ENCODE peak calls at places on chromosomes 6 and 20, in six cellular contexts. L is tibial artery, N is fibroblast of the aortic adventitia, S is progenitor cell of endocrine pancreas, Y is astrocyte, D is pancreas. E is an unnamed sample.

GRCh38 chr6:36099872-36100483 is 30.3 kb upstream of the MAPK13 start:
- DNase-seq in S (no peak), D (no peak), N (peak; percentile 30), L (no peak), Y (no peak), E (no peak)

GRCh38 chr6:292506-293184 is 358 bp downstream of the DUSP22 start:
- DNase-seq in Y (peak; percentile 26), D (peak; percentile 74), L (peak; percentile 77), N (peak; percentile 46), S (peak; percentile 45), E (peak; percentile 58)

GRCh38 chr20:35517125-35517524 is 12.3 kb downstream of the C20orf173 start:
- DNase-seq in Y (no peak), L (no peak), S (no peak), N (no peak), D (no peak), E (no peak)

GRCh38 chr20:44809380-44810060 is 826 bp downstream of the RIMS4 start:
- DNase-seq in D (no peak), L (no peak), N (no peak), Y (no peak), S (no peak), E (peak; percentile 16)

GRCh38 chr20:47156431-47156841 is 200.1 kb downstream of the ZMYND8 start:
- DNase-seq in D (no peak), S (no peak), Y (no peak), N (no peak), L (no peak), E (no peak)

GRCh38 chr6:150261997-150262396 is 106.8 kb upstream of the IYD start:
- DNase-seq in D (no peak), L (no peak), N (no peak), S (no peak), Y (no peak), E (no peak)

GRCh38 chr20:16054917-16055316 is 518.3 kb downstream of the KIF16B start:
- DNase-seq in S (no peak), L (no peak), D (no peak), N (no peak), Y (no peak), E (no peak)

GRCh38 chr20:53834044-53834442 is 236.4 kb downstream of the BCAS1 start:
- DNase-seq in S (no peak), Y (peak; percentile 45), D (no peak), N (no peak), L (no peak), E (no peak)

GRCh38 chr6:87436435-87436834 is 28.7 kb downstream of the CFAP206 start:
- DNase-seq in D (no peak), Y (peak; percentile 53), N (peak; percentile 65), L (peak; percentile 21), S (peak; percentile 64), E (peak; percentile 83)

GRCh38 chr6:27562027-27562410 is 89.1 kb upstream of the ZNF184 start:
- DNase-seq in S (no peak), D (no peak), N (no peak), Y (no peak), L (no peak), E (no peak)

GRCh38 chr6:137237413-137238170 is 18.4 kb upstream of the IFNGR1 start:
- DNase-seq in N (peak; percentile 90), D (no peak), S (no peak), Y (peak; percentile 85), L (no peak), E (no peak)

GRCh38 chr6:20631525-20631924 is 97.3 kb downstream of the CDKAL1 start:
- DNase-seq in D (no peak), N (peak; percentile 55), L (no peak), S (no peak), Y (no peak), E (no peak)

GRCh38 chr6:125753218-125753936 is 3.9 kb downstream of the HEY2 start:
- DNase-seq in N (peak; percentile 72), D (peak; percentile 45), S (no peak), L (peak; percentile 52), Y (no peak), E (no peak)

GRCh38 chr6:137033828-137034227 is 10.9 kb downstream of the IL20RA start:
- DNase-seq in L (no peak), D (no peak), S (no peak), N (no peak), Y (peak; percentile 75), E (no peak)

GRCh38 chr20:37354210-37355195 is 8.6 kb downstream of the SRC start:
- DNase-seq in Y (no peak), S (no peak), N (no peak), L (no peak), D (peak; percentile 77), E (no peak)

GRCh38 chr20:5996765-5997164 is 46.3 kb downstream of the MCM8 start:
- DNase-seq in Y (no peak), N (no peak), S (no peak), D (no peak), L (no peak), E (no peak)

GRCh38 chr6:117384659-117385058 is 41.1 kb downstream of the ROS1 start:
- DNase-seq in S (no peak), L (no peak), Y (no peak), D (no peak), N (no peak), E (no peak)

GRCh38 chr6:51927450-51927849 is 160.0 kb downstream of the PKHD1 start:
- DNase-seq in N (no peak), S (no peak), D (no peak), L (no peak), Y (no peak), E (no peak)

GRCh38 chr6:109024784-109025183 is 69.9 kb downstream of the SESN1 start:
- DNase-seq in N (peak; percentile 33), D (no peak), L (no peak), S (no peak), Y (no peak), E (peak; percentile 4)

GRCh38 chr6:84052883-84053241 is 19.3 kb downstream of the MRAP2 start:
- DNase-seq in S (no peak), D (no peak), L (no peak), Y (no peak), N (no peak), E (no peak)

GRCh38 chr6:151089916-151090443 is 149.8 kb upstream of the AKAP12 start:
- DNase-seq in L (no peak), D (no peak), Y (no peak), S (no peak), N (no peak), E (peak; percentile 29)

GRCh38 chr6:41502607-41503434 is 43.4 kb upstream of the FOXP4 start:
- DNase-seq in N (no peak), S (no peak), Y (peak; percentile 18), D (peak; percentile 37), L (peak; percentile 49), E (peak; percentile 52)

GRCh38 chr6:34144581-34145160 is 1.2 kb downstream of the GRM4 start:
- DNase-seq in Y (no peak), N (no peak), D (no peak), S (no peak), L (no peak), E (no peak)

GRCh38 chr6:88561974-88562736 is 396.0 kb upstream of the CNR1 start:
- DNase-seq in L (no peak), N (peak; percentile 5), D (no peak), Y (no peak), S (no peak), E (no peak)

DNA sequence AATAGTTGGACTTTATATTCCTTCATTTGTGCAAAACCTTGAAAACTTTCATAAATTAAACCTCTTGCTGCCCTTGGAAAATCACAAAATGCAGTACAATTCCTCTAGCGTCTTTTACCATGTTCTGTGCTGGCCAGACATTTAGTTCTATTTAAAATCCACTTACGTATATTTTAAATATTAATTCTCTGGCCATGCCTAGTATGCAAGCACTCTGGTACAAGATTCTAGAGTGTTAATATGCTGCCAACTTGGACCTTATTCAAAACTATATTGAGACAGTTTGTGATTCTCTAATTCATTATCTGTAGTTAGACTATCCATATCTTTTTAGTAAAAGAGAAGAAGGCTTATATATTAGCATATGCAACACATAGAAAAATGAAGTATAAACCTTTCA is 328.1 kb downstream of the ARHGAP18 start:
- DNase-seq in L (no peak), D (no peak), N (no peak), Y (no peak), S (no peak), E (no peak)
- TF ChIP-seq CTCF in L (no peak), D (no peak), N (no peak), Y (no peak), S (no peak), E (no peak)

DNA sequence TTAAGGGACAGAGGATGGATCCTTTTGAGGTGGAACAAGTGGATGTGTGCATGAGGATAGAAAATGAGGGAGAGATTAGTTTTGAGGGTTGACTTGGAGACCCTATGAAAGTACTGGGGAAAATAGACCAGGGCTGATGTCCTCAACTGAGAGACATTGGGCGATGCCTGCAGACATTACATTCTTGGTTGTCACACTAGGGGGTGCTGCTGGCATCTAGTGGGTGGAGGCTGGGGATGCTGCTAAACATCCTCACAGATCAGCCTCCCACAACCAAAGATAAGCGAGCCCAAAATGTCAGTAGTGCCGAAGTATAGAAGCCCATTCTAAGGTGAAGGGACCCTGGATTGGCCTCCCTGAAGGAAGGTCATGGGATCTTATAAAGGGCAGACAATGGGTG is 63.3 kb downstream of the MOCS1 start:
- DNase-seq in L (no peak), D (no peak), Y (no peak), N (no peak), S (no peak), E (no peak)
- TF ChIP-seq CTCF in L (no peak), D (no peak), Y (no peak), N (peak; percentile 1), S (no peak), E (no peak)

DNA sequence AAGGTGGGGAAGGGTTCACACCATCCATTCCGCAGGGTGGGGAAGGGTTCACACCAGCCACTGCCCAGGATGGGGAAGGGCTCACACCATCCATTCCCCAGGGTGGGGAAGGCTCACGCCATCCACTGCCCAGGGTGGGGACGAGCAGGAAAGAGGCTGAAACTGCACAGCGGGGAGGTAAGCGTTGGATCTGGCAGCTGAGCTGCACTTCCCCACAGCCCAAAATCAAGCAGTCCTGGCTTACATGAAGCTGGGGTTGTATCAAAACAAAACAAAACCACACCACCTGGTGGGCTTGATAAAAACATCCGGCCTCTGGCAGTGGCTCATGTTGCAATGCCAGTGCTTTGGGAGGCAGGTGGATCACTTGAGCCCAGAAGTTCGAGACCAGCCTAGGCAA is 268.5 kb downstream of the TAF4 start:
- DNase-seq in Y (no peak), N (no peak), D (no peak), S (no peak), L (no peak), E (no peak)
- TF ChIP-seq CTCF in Y (no peak), N (no peak), D (no peak), S (peak; percentile 13), L (no peak), E (no peak)

DNA sequence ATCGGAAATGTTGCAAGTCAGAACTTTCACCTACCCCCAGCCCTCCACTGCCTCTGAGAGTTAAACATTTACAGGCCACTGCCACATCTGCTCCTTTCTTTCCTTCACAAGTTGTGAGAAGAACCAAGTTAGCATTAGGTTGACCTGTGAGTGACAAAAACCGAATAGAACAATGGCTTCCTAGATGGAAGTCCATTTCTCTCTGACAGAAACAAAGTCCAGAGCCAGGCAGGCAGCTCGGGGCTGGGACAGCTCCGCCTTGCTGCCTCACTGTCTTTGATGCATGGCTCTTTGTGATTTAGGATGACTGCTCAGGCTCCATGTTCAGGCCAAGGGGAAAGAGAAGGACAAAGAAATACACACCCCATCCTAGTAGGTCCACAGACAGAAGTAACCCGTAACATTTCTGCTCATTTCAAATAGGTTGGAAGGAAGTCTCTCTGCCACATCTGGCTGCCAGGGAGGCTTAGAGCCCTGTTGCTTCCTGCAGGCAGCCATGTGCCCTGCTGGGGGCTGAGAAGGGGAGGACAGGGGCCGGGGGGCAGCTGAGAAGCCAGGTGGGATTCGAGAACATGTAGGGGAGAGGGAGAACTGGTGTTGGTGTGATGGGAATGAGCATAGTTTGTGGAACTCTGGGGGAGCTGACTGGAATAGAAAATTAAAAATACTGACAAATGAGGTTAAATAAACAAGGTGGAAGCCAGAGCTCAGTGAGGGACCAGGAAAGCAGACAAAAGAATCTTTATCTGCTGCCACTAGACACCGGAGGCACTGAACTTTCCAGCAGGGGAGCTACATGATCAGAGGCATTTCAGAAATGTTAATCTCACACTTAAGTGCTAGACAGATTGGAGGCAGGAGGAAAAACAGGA is 19.5 kb upstream of the IER3 start:
- DNase-seq in D (no peak), S (no peak), L (no peak), Y (peak; percentile 87), N (no peak), E (peak; percentile 19)
- TF ChIP-seq CTCF in D (no peak), S (peak; percentile 28), L (no peak), Y (peak; percentile 22), N (peak; percentile 10), E (no peak)